ENCODE peak calls at places on chromosomes 12 and 14, in five cellular contexts. One of them, this sample, is unnamed.
A peak's percentile ranks its signal among the peaks of the same experiment; 100 is the strongest.

GRCh38 chr12:94171595-94171930 is 23.2 kb downstream of the PLXNC1 start:
- DNase-seq in gastrocnemius medialis: no peak
- DNase-seq in natural killer cell: no peak
- DNase-seq in neural progenitor cell: no peak
- DNase-seq in AG10803: peak; percentile 29
- DNase-seq in this sample: no peak

GRCh38 chr12:89059061-89059460 is 293.2 kb downstream of the DUSP6 start:
- DNase-seq in gastrocnemius medialis: no peak
- DNase-seq in natural killer cell: no peak
- DNase-seq in neural progenitor cell: no peak
- DNase-seq in AG10803: no peak
- DNase-seq in this sample: no peak

GRCh38 chr12:97555547-97556200 is 93.1 kb downstream of the RMST start:
- DNase-seq in gastrocnemius medialis: no peak
- DNase-seq in natural killer cell: no peak
- DNase-seq in neural progenitor cell: no peak
- DNase-seq in AG10803: no peak
- DNase-seq in this sample: no peak

GRCh38 chr12:84508325-84508861 is 404.2 kb downstream of the SLC6A15 start:
- DNase-seq in gastrocnemius medialis: no peak
- DNase-seq in natural killer cell: no peak
- DNase-seq in neural progenitor cell: peak; percentile 8
- DNase-seq in AG10803: peak; percentile 89
- DNase-seq in this sample: no peak

GRCh38 chr14:90626550-90626949 is 189.7 kb downstream of the TTC7B start:
- DNase-seq in gastrocnemius medialis: peak; percentile 94
- DNase-seq in natural killer cell: no peak
- DNase-seq in neural progenitor cell: no peak
- DNase-seq in AG10803: no peak
- DNase-seq in this sample: no peak

GRCh38 chr12:58346032-58346632 is 404.8 kb downstream of the ATP23 start:
- DNase-seq in gastrocnemius medialis: no peak
- DNase-seq in natural killer cell: no peak
- DNase-seq in neural progenitor cell: peak; percentile 36
- DNase-seq in AG10803: peak; percentile 62
- DNase-seq in this sample: no peak

GRCh38 chr12:124923906-124924734 is 9.7 kb upstream of the UBC start:
- DNase-seq in gastrocnemius medialis: no peak
- DNase-seq in natural killer cell: no peak
- DNase-seq in neural progenitor cell: peak; percentile 65
- DNase-seq in AG10803: peak; percentile 86
- DNase-seq in this sample: no peak

GRCh38 chr12:80183939-80184338 is 84.6 kb downstream of the OTOGL start:
- DNase-seq in gastrocnemius medialis: no peak
- DNase-seq in natural killer cell: no peak
- DNase-seq in neural progenitor cell: no peak
- DNase-seq in AG10803: peak; percentile 38
- DNase-seq in this sample: no peak

GRCh38 chr12:88854260-88854659 is 274.0 kb upstream of the KITLG start:
- DNase-seq in gastrocnemius medialis: no peak
- DNase-seq in natural killer cell: no peak
- DNase-seq in neural progenitor cell: no peak
- DNase-seq in AG10803: peak; percentile 93
- DNase-seq in this sample: no peak

GRCh38 chr12:40226652-40227051 is 1.9 kb downstream of the LRRK2 start:
- DNase-seq in gastrocnemius medialis: peak; percentile 49
- DNase-seq in natural killer cell: no peak
- DNase-seq in neural progenitor cell: no peak
- DNase-seq in AG10803: peak; percentile 81
- DNase-seq in this sample: no peak

GRCh38 chr12:12511021-12511783 is 51.5 kb downstream of the DUSP16 start:
- DNase-seq in gastrocnemius medialis: no peak
- DNase-seq in natural killer cell: no peak
- DNase-seq in neural progenitor cell: no peak
- DNase-seq in AG10803: no peak
- DNase-seq in this sample: no peak

GRCh38 chr14:21061347-21061668 is 3.7 kb downstream of the RNASE8 start:
- DNase-seq in gastrocnemius medialis: no peak
- DNase-seq in natural killer cell: no peak
- DNase-seq in neural progenitor cell: no peak
- DNase-seq in AG10803: no peak
- DNase-seq in this sample: no peak

GRCh38 chr14:65164068-65164824 is 61.9 kb upstream of the MAX start:
- DNase-seq in gastrocnemius medialis: no peak
- DNase-seq in natural killer cell: no peak
- DNase-seq in neural progenitor cell: peak; percentile 65
- DNase-seq in AG10803: peak; percentile 52
- DNase-seq in this sample: no peak

GRCh38 chr14:82879949-82880535 is 1346.4 kb upstream of the SEL1L start:
- DNase-seq in gastrocnemius medialis: no peak
- DNase-seq in natural killer cell: no peak
- DNase-seq in neural progenitor cell: no peak
- DNase-seq in AG10803: no peak
- DNase-seq in this sample: no peak

GRCh38 chr14:34368115-34368970 is 93.7 kb downstream of the SPTSSA start:
- DNase-seq in gastrocnemius medialis: no peak
- DNase-seq in natural killer cell: no peak
- DNase-seq in neural progenitor cell: no peak
- DNase-seq in AG10803: peak; percentile 94
- DNase-seq in this sample: no peak

GRCh38 chr14:49892301-49892635 is 614 bp upstream of the ARF6 start:
- DNase-seq in gastrocnemius medialis: peak; percentile 73
- DNase-seq in natural killer cell: no peak
- DNase-seq in neural progenitor cell: no peak
- DNase-seq in AG10803: peak; percentile 84
- DNase-seq in this sample: no peak

GRCh38 chr14:73789996-73790581 is 61.5 kb upstream of the PTGR2 start:
- DNase-seq in gastrocnemius medialis: peak; percentile 55
- DNase-seq in natural killer cell: no peak
- DNase-seq in neural progenitor cell: no peak
- DNase-seq in AG10803: peak; percentile 98
- DNase-seq in this sample: no peak

GRCh38 chr12:27592548-27592947 is 68.5 kb downstream of the PPFIBP1 start:
- DNase-seq in gastrocnemius medialis: peak; percentile 13
- DNase-seq in natural killer cell: no peak
- DNase-seq in neural progenitor cell: no peak
- DNase-seq in AG10803: peak; percentile 79
- DNase-seq in this sample: no peak

GRCh38 chr12:69540606-69541386 is 44.5 kb upstream of the CCT2 start:
- DNase-seq in gastrocnemius medialis: no peak
- DNase-seq in natural killer cell: no peak
- DNase-seq in neural progenitor cell: no peak
- DNase-seq in AG10803: peak; percentile 49
- DNase-seq in this sample: no peak

GRCh38 chr12:104213952-104214351 is 1.6 kb upstream of the TXNRD1 start:
- DNase-seq in gastrocnemius medialis: no peak
- DNase-seq in natural killer cell: no peak
- DNase-seq in neural progenitor cell: no peak
- DNase-seq in AG10803: peak; percentile 99
- DNase-seq in this sample: no peak

GRCh38 chr12:123478762-123479161 is 20.8 kb downstream of the SNRNP35 start:
- DNase-seq in gastrocnemius medialis: peak; percentile 95
- DNase-seq in natural killer cell: no peak
- DNase-seq in neural progenitor cell: no peak
- DNase-seq in AG10803: peak; percentile 7
- DNase-seq in this sample: no peak

GRCh38 chr14:102893452-102893851 is 29.0 kb upstream of the AMN start:
- DNase-seq in gastrocnemius medialis: peak; percentile 49
- DNase-seq in natural killer cell: no peak
- DNase-seq in neural progenitor cell: no peak
- DNase-seq in AG10803: peak; percentile 98
- DNase-seq in this sample: no peak

GRCh38 chr14:96648506-96649326 is 146.5 kb downstream of the PAPOLA start:
- DNase-seq in gastrocnemius medialis: no peak
- DNase-seq in natural killer cell: no peak
- DNase-seq in neural progenitor cell: no peak
- DNase-seq in AG10803: no peak
- DNase-seq in this sample: no peak

GRCh38 chr12:50188280-50188781 is 21.2 kb upstream of the CERS5 start:
- DNase-seq in gastrocnemius medialis: peak; percentile 42
- DNase-seq in natural killer cell: no peak
- DNase-seq in neural progenitor cell: no peak
- DNase-seq in AG10803: peak; percentile 77
- DNase-seq in this sample: no peak

GRCh38 chr14:22900088-22900799 is 17.2 kb downstream of the REM2 start:
- DNase-seq in gastrocnemius medialis: no peak
- DNase-seq in natural killer cell: no peak
- DNase-seq in neural progenitor cell: peak; percentile 86
- DNase-seq in AG10803: peak; percentile 76
- DNase-seq in this sample: no peak

GRCh38 chr12:14664434-14665023 is 31.9 kb downstream of the GUCY2C start:
- DNase-seq in gastrocnemius medialis: no peak
- DNase-seq in natural killer cell: no peak
- DNase-seq in neural progenitor cell: no peak
- DNase-seq in AG10803: peak; percentile 33
- DNase-seq in this sample: no peak

GRCh38 chr14:70855486-70855885 is 46.2 kb upstream of the MAP3K9 start:
- DNase-seq in gastrocnemius medialis: no peak
- DNase-seq in natural killer cell: no peak
- DNase-seq in neural progenitor cell: no peak
- DNase-seq in AG10803: no peak
- DNase-seq in this sample: no peak

GRCh38 chr14:75452900-75453816 is 25.3 kb downstream of the JDP2 start:
- DNase-seq in gastrocnemius medialis: peak; percentile 65
- DNase-seq in natural killer cell: no peak
- DNase-seq in neural progenitor cell: peak; percentile 90
- DNase-seq in AG10803: peak; percentile 97
- DNase-seq in this sample: peak; percentile 19

GRCh38 chr12:53430116-53430515 is 6.5 kb downstream of the AMHR2 start:
- DNase-seq in gastrocnemius medialis: no peak
- DNase-seq in natural killer cell: no peak
- DNase-seq in neural progenitor cell: no peak
- DNase-seq in AG10803: no peak
- DNase-seq in this sample: no peak

GRCh38 chr12:3107954-3108353 is 30.8 kb downstream of the TSPAN9 start:
- DNase-seq in gastrocnemius medialis: no peak
- DNase-seq in natural killer cell: no peak
- DNase-seq in neural progenitor cell: no peak
- DNase-seq in AG10803: no peak
- DNase-seq in this sample: no peak

GRCh38 chr12:24562761-24563392 is 386.0 kb downstream of the BCAT1 start:
- DNase-seq in gastrocnemius medialis: no peak
- DNase-seq in natural killer cell: no peak
- DNase-seq in neural progenitor cell: peak; percentile 72
- DNase-seq in AG10803: peak; percentile 7
- DNase-seq in this sample: peak; percentile 63

GRCh38 chr12:2688381-2688881 is 106.3 kb upstream of the FKBP4 start:
- DNase-seq in gastrocnemius medialis: no peak
- DNase-seq in natural killer cell: no peak
- DNase-seq in neural progenitor cell: no peak
- DNase-seq in AG10803: no peak
- DNase-seq in this sample: no peak

GRCh38 chr12:115810166-115810565 is 467.3 kb downstream of the MED13L start:
- DNase-seq in gastrocnemius medialis: no peak
- DNase-seq in natural killer cell: no peak
- DNase-seq in neural progenitor cell: no peak
- DNase-seq in AG10803: no peak
- DNase-seq in this sample: no peak

GRCh38 chr12:106780010-106780625 is 5.6 kb downstream of the RIC8B start:
- DNase-seq in gastrocnemius medialis: no peak
- DNase-seq in natural killer cell: no peak
- DNase-seq in neural progenitor cell: no peak
- DNase-seq in AG10803: no peak
- DNase-seq in this sample: no peak

GRCh38 chr14:104968541-104969401 is 9.4 kb downstream of the AHNAK2 start:
- DNase-seq in gastrocnemius medialis: peak; percentile 12
- DNase-seq in natural killer cell: no peak
- DNase-seq in neural progenitor cell: peak; percentile 37
- DNase-seq in AG10803: peak; percentile 40
- DNase-seq in this sample: no peak
- TF ChIP-seq CTCF in gastrocnemius medialis: no peak
- TF ChIP-seq CTCF in natural killer cell: no peak
- TF ChIP-seq CTCF in neural progenitor cell: no peak
- TF ChIP-seq CTCF in AG10803: no peak
- TF ChIP-seq CTCF in this sample: no peak

DNA sequence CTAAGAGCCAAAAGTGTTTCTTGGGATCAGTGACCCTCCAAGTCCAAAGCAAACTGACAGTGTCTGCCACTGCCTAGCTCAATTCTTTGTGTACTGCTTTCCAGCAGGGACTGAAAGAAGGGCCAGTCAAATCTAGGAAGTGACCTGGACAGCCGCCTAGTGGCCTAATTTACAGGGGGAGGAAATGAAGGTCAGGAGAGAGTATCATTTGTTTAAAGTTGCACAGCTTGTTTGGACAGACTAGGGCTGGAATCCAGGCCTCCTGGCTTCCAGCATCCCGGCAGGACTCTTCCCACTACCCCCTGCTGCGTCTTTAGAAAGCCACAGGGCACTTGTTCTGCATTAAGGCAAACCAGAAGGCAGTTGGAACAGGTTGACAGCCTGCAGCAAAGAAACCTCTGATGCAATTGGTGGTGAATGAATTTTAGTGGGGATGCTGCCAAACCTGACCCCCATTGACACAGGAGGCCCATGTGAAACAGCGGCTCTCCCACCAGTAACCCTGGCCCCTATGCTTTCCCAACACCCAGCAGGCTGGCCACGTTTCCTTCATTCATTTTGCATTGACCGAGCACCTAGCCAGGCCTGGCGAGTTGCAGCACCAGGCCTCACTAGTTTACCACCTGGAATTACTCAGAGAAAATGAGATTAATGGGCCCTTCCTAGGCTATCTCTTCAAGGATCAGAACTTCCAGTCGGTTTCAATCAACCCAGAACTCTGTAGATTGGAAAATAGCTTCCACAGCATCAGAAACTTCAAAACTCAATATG is 28.2 kb downstream of the GALNT16 start:
- DNase-seq in gastrocnemius medialis: no peak
- DNase-seq in natural killer cell: no peak
- DNase-seq in neural progenitor cell: peak; percentile 60
- DNase-seq in AG10803: peak; percentile 92
- DNase-seq in this sample: no peak
- TF ChIP-seq CTCF in gastrocnemius medialis: no peak
- TF ChIP-seq CTCF in natural killer cell: no peak
- TF ChIP-seq CTCF in neural progenitor cell: peak; percentile 56
- TF ChIP-seq CTCF in AG10803: peak; percentile 57
- TF ChIP-seq CTCF in this sample: peak; percentile 37

GRCh38 chr12:42027537-42027936 is 117.1 kb downstream of the GXYLT1 start:
- DNase-seq in gastrocnemius medialis: no peak
- DNase-seq in natural killer cell: no peak
- DNase-seq in neural progenitor cell: no peak
- DNase-seq in AG10803: no peak
- DNase-seq in this sample: no peak

GRCh38 chr12:42023733-42024494 is 120.8 kb downstream of the GXYLT1 start:
- DNase-seq in gastrocnemius medialis: peak; percentile 58
- DNase-seq in natural killer cell: peak; percentile 55
- DNase-seq in neural progenitor cell: peak; percentile 87
- DNase-seq in AG10803: peak; percentile 66
- DNase-seq in this sample: peak; percentile 82

GRCh38 chr12:42020226-42020625 is 124.4 kb downstream of the GXYLT1 start:
- DNase-seq in gastrocnemius medialis: no peak
- DNase-seq in natural killer cell: no peak
- DNase-seq in neural progenitor cell: no peak
- DNase-seq in AG10803: no peak
- DNase-seq in this sample: no peak

GRCh38 chr12:42024495-42024830 is 120.2 kb downstream of the GXYLT1 start:
- DNase-seq in gastrocnemius medialis: no peak
- DNase-seq in natural killer cell: no peak
- DNase-seq in neural progenitor cell: no peak
- DNase-seq in AG10803: no peak
- DNase-seq in this sample: no peak
- TF ChIP-seq CTCF in gastrocnemius medialis: no peak
- TF ChIP-seq CTCF in natural killer cell: peak; percentile 55
- TF ChIP-seq CTCF in neural progenitor cell: no peak
- TF ChIP-seq CTCF in AG10803: no peak
- TF ChIP-seq CTCF in this sample: no peak

GRCh38 chr14:55191101-55191880 is at the start of gene DLGAP5:
- DNase-seq in gastrocnemius medialis: peak; percentile 91
- DNase-seq in natural killer cell: peak; percentile 77
- DNase-seq in neural progenitor cell: peak; percentile 97
- DNase-seq in AG10803: peak; percentile 92
- DNase-seq in this sample: peak; percentile 78
- TF ChIP-seq CTCF in gastrocnemius medialis: no peak
- TF ChIP-seq CTCF in natural killer cell: no peak
- TF ChIP-seq CTCF in neural progenitor cell: no peak
- TF ChIP-seq CTCF in AG10803: no peak
- TF ChIP-seq CTCF in this sample: no peak